ENCODE peak calls at places on chromosomes 11 and 22, in six cellular contexts. Q is lung, E is OCI-LY7, N is HCT116, C is ovary, Y is IMR-90. L is an unnamed sample.

GRCh38 chr11:20013346-20014066 is 146.8 kb downstream of the DBX1 start:
- DNase-seq in Q (no peak), E (no peak), N (no peak), C (no peak), Y (peak; percentile 39), L (no peak)

GRCh38 chr11:24623121-24623520 is 126.3 kb downstream of the LUZP2 start:
- DNase-seq in Q (no peak), E (no peak), N (no peak), C (no peak), Y (peak; percentile 57), L (no peak)

GRCh38 chr11:110919241-110919893 is 207.1 kb upstream of the ARHGAP20 start:
- DNase-seq in Q (no peak), E (no peak), N (no peak), C (no peak), Y (no peak), L (no peak)

GRCh38 chr11:67645521-67646457 is 4.7 kb downstream of the ACY3 start:
- DNase-seq in Q (no peak), E (peak; percentile 88), N (no peak), C (no peak), Y (no peak), L (peak; percentile 52)

GRCh38 chr22:26038365-26038764 is 130.9 kb upstream of the SEZ6L start:
- DNase-seq in Q (no peak), E (no peak), N (no peak), C (no peak), Y (no peak), L (no peak)

GRCh38 chr11:61080526-61080925 is 21.8 kb upstream of the CD5 start:
- DNase-seq in Q (no peak), E (no peak), N (no peak), C (no peak), Y (no peak), L (no peak)

GRCh38 chr11:96091476-96091875 is 167.6 kb upstream of the MTMR2 start:
- DNase-seq in Q (no peak), E (peak; percentile 64), N (no peak), C (no peak), Y (peak; percentile 27), L (no peak)

GRCh38 chr22:24516301-24516737 is 21.2 kb downstream of the UPB1 start:
- DNase-seq in Q (no peak), E (no peak), N (no peak), C (no peak), Y (peak; percentile 93), L (peak; percentile 57)

GRCh38 chr11:76654980-76655379 is 15.6 kb downstream of the LRRC32 start:
- DNase-seq in Q (no peak), E (no peak), N (no peak), C (peak; percentile 38), Y (no peak), L (no peak)

GRCh38 chr11:122101625-122102291 is 14.3 kb downstream of the BLID start:
- DNase-seq in Q (peak; percentile 42), E (no peak), N (no peak), C (peak; percentile 77), Y (peak; percentile 85), L (no peak)

GRCh38 chr11:93131709-93132108 is 66.1 kb downstream of the SLC36A4 start:
- DNase-seq in Q (no peak), E (peak; percentile 11), N (no peak), C (no peak), Y (no peak), L (no peak)

GRCh38 chr11:80346660-80347059 is 905.8 kb upstream of the TENM4 start:
- DNase-seq in Q (no peak), E (no peak), N (no peak), C (no peak), Y (no peak), L (no peak)

GRCh38 chr22:50699754-50700386 is 27.2 kb downstream of the SHANK3 start:
- DNase-seq in Q (no peak), E (peak; percentile 34), N (no peak), C (peak; percentile 10), Y (no peak), L (no peak)

GRCh38 chr11:119019996-119020395 is 1.4 kb downstream of the TRAPPC4 start:
- DNase-seq in Q (no peak), E (no peak), N (no peak), C (no peak), Y (no peak), L (no peak)
- H3K36me3 ChIP-seq in Q (peaks cover 32% of the 10 kb centered on the region), E (peaks cover 82% of the 10 kb centered on the region), N (peaks cover 30% of the 10 kb centered on the region), C (no peaks in the 10 kb centered on the region), Y (peaks cover 37% of the 10 kb centered on the region), L (peaks cover 24% of the 10 kb centered on the region)

DNA sequence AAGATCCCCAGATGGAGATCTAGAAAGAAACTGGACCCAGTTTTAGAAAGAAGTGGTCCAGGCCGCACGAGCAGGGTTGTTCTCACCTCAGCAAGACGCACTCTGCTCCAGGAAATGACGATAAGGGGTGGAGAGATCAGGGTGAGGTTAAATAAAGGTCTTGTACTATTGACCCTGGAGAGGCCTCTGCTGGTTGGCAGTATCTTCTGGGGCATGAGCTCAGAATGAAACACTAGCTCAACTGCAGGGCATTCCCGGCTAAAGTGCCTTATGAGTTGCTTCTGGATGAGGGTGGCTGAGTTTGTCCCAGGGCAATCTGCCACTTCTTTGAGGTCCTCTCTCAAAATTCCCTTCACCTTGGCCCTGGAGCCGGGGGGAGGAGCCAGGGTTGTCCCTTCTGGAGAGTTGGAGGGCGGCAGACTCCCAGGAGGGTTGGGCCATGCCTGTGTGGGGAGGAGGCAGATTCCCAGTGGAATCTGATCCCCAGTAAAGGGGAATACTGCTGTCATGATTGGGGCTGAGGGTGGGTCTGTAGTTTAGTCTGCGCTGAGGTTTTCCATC is 10.9 kb downstream of the USP2 start:
- DNase-seq in Q (no peak), E (peak; percentile 51), N (no peak), C (peak; percentile 19), Y (no peak), L (no peak)
- TF ChIP-seq CTCF in Q (no peak), E (peak; percentile 24), N (no peak), C (no peak), Y (no peak), L (no peak)

DNA sequence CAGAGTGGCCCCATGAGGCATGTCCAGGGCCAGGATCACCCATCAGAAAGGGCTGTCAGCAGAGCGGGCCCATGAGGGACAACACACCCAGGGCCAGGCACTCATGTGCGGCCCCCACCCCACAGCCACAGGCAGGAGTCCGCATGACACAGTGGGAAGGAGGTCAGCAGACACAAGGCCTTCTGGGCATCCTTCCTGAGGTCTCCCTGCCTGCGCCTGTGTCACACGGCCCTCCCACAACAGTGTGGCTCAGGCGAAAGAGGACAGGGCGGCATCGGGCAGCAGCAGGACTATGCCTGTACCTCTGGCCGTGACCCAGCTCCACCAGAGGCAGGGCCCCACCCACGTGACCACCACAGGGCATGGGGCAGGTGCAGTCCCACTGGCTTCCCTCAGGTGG is 27.1 kb downstream of the CHID1 start:
- DNase-seq in Q (no peak), E (no peak), N (no peak), C (no peak), Y (no peak), L (no peak)
- H3K36me3 ChIP-seq in Q (peaks cover 50% of the 10 kb centered on the region), E (peaks cover 60% of the 10 kb centered on the region), N (peaks cover 3% of the 10 kb centered on the region), C (no peaks in the 10 kb centered on the region), Y (peaks cover 32% of the 10 kb centered on the region), L (peaks cover 15% of the 10 kb centered on the region)

DNA sequence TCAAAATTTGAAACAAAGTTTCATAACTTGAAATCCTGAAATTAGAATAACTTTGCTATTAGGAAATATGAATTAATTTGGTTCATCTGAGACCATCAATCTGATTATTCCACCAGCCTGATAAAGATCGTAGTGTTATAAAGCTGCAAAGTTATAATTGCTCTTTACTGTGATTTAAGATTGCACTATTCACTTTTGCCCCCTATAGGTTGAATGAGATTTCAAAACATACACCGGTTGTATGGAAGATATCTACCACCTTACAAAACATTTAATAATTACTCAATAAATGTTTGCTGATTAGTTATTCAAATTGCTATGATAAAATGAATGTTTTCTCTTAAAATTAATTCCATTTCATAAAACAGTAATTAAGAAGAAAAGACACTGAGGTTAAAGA is 26.1 kb downstream of the APIP start:
- DNase-seq in Q (no peak), E (no peak), N (no peak), C (no peak), Y (no peak), L (no peak)
- TF ChIP-seq CTCF in Q (no peak), E (peak; percentile 43), N (peak; percentile 62), C (no peak), Y (peak; percentile 28), L (no peak)

GRCh38 chr11:772429-773390 is 4.6 kb downstream of the GATD1 start:
- DNase-seq in Q (no peak), E (no peak), N (no peak), C (peak; percentile 25), Y (no peak), L (no peak)
- H3K36me3 ChIP-seq in Q (peaks cover 39% of the 10 kb centered on the region), E (peaks cover 63% of the 10 kb centered on the region), N (peaks cover 19% of the 10 kb centered on the region), C (no peaks in the 10 kb centered on the region), Y (peaks cover 39% of the 10 kb centered on the region), L (peaks cover 13% of the 10 kb centered on the region)

DNA sequence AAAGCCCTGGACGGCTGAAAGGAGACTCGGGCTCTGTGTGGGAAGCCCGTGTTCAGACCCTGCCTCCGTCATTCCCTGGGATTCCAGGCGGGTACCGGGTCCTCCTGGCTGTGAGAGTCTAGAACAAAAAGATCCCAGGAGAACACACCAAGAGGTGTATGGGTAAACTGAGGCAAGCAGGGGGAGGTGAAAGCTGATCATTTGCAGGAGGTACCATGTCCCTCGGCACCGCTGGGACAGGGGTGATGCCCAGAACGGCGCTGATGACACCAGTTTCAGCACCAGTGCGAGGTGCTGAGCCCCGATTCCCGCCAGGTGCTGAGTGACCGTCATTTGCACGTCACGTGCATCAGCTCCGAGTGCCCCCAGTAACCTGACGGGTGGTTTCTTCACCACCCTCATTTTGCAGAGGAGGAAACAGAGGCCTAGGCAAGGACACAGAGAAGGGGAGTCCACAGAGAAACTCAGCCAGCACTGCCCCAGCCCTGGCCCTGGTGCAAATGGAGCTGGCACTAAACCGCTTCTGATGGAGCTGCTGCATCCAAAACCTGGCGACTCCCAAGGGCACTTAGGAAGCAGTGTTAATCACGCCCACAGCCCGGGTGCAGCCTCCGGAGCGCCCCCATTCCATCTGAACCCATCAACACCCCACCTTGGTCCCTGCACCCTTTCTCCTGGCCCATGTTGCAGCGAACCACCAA is 16.8 kb downstream of the MACROD1 start:
- DNase-seq in Q (no peak), E (no peak), N (no peak), C (no peak), Y (no peak), L (no peak)
- TF ChIP-seq CTCF in Q (no peak), E (peak; percentile 66), N (no peak), C (no peak), Y (no peak), L (no peak)

DNA sequence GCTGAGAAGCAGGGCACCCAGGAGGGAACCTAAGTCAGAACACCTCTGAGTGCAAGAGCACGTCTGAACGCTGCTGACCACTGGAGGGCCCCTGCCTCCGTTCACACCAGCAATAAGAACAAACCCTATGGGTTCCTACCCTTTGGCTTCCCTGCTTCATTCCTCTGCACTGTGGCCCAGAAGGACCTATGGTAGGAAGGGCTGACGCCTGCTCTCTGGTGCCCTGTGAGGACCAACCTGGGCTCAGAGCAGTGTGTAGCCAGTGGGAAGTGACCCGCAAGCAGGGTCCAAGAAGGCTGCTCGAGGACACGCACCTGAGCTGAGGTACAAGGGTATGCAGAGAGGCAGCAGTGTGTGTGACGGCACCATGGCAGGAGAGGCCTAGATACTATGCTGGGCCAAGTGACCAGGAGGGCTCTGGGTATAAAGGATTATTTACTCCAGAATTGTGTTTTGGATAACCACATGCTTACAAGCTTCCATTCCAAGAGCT is 68.8 kb upstream of the CLTCL1 start:
- DNase-seq in Q (no peak), E (no peak), N (no peak), C (no peak), Y (no peak), L (no peak)
- H3K36me3 ChIP-seq in Q (peaks cover 61% of the 10 kb centered on the region), E (peaks cover 89% of the 10 kb centered on the region), N (peaks cover 16% of the 10 kb centered on the region), C (no peaks in the 10 kb centered on the region), Y (peaks cover 52% of the 10 kb centered on the region), L (peaks cover 49% of the 10 kb centered on the region)

GRCh38 chr11:27699242-27699925 is 871 bp downstream of the BDNF start:
- DNase-seq in Q (no peak), E (no peak), N (no peak), C (peak; percentile 26), Y (peak; percentile 55), L (no peak)
- TF ChIP-seq CTCF in Q (no peak), E (no peak), N (no peak), C (no peak), Y (no peak), L (no peak)